ENCODE peak calls at places on chromosome 6, in five cellular contexts. X is IMR-90, V is astrocyte of the spinal cord, A is AG09309, Y is gastrocnemius medialis. J is an unnamed sample.

GRCh38 chr6:41546866-41547798 is 951 bp downstream of the FOXP4 start:
- DNase-seq in X (peak), V (peak), A (no peak), Y (no peak), J (peak)

GRCh38 chr6:31640612-31641011 is 11.8 kb downstream of the BAG6 start:
- DNase-seq in X (no peak), V (no peak), A (no peak), Y (no peak), J (no peak)

GRCh38 chr6:131083687-131084086 is 20.6 kb upstream of the EPB41L2 start:
- DNase-seq in X (peak), V (no peak), A (no peak), Y (no peak), J (no peak)

GRCh38 chr6:134622382-134623173 is 304.7 kb upstream of the SGK1 start:
- DNase-seq in X (peak), V (no peak), A (no peak), Y (no peak), J (no peak)

GRCh38 chr6:88626460-88626859 is 337.0 kb downstream of the RNGTT start:
- DNase-seq in X (peak), V (no peak), A (no peak), Y (no peak), J (peak)

GRCh38 chr6:41706876-41707564 is 28.4 kb downstream of the TFEB start:
- DNase-seq in X (peak), V (peak), A (no peak), Y (peak), J (peak)

GRCh38 chr6:1027109-1027794 is 284.6 kb upstream of the FOXQ1 start:
- DNase-seq in X (peak), V (peak), A (peak), Y (no peak), J (peak)

GRCh38 chr6:14817068-14817467 is 428.8 kb upstream of the JARID2 start:
- DNase-seq in X (no peak), V (no peak), A (no peak), Y (no peak), J (no peak)

GRCh38 chr6:33278392-33278741 is 1.4 kb downstream of the B3GALT4 start:
- DNase-seq in X (no peak), V (no peak), A (no peak), Y (no peak), J (no peak)

GRCh38 chr6:165568326-165568725 is 94.7 kb downstream of the PDE10A start:
- DNase-seq in X (no peak), V (no peak), A (no peak), Y (no peak), J (no peak)

GRCh38 chr6:149925974-149926777 is 3.3 kb upstream of the RAET1G start:
- DNase-seq in X (peak), V (peak), A (peak), Y (peak), J (peak)

GRCh38 chr6:135118142-135118730 is 62.9 kb upstream of the MYB start:
- DNase-seq in X (no peak), V (no peak), A (no peak), Y (no peak), J (no peak)

GRCh38 chr6:31630177-31630934 is 9.8 kb downstream of the PRRC2A start:
- DNase-seq in X (no peak), V (no peak), A (no peak), Y (no peak), J (no peak)

GRCh38 chr6:20632696-20633095 is 98.4 kb downstream of the CDKAL1 start:
- DNase-seq in X (no peak), V (no peak), A (no peak), Y (no peak), J (no peak)

GRCh38 chr6:161079566-161080262 is 88.1 kb downstream of the MAP3K4 start:
- DNase-seq in X (peak), V (peak), A (peak), Y (no peak), J (peak)

GRCh38 chr6:169220068-169220964 is 33.3 kb downstream of the THBS2 start:
- DNase-seq in X (no peak), V (no peak), A (no peak), Y (no peak), J (no peak)

GRCh38 chr6:4672772-4673171 is 103.4 kb upstream of the CDYL start:
- DNase-seq in X (peak), V (no peak), A (peak), Y (no peak), J (peak)

GRCh38 chr6:28648035-28648877 is 122.6 kb downstream of the GPX5 start:
- DNase-seq in X (peak), V (peak), A (peak), Y (no peak), J (peak)

GRCh38 chr6:54998576-54998975 is 152.0 kb downstream of the FAM83B start:
- DNase-seq in X (no peak), V (no peak), A (no peak), Y (no peak), J (no peak)

GRCh38 chr6:153131037-153131981 is at the start of gene RGS17:
- DNase-seq in X (peak), V (peak), A (peak), Y (no peak), J (peak)

GRCh38 chr6:169839029-169839481 is 87.6 kb downstream of the ERMARD start:
- DNase-seq in X (no peak), V (no peak), A (no peak), Y (no peak), J (no peak)

GRCh38 chr6:9095671-9096260 is 660.4 kb upstream of the SLC35B3 start:
- DNase-seq in X (no peak), V (no peak), A (no peak), Y (no peak), J (no peak)

GRCh38 chr6:69581576-69581975 is 215.2 kb downstream of the LMBRD1 start:
- DNase-seq in X (no peak), V (no peak), A (no peak), Y (no peak), J (no peak)

GRCh38 chr6:74333406-74333805 is 637.4 kb downstream of the CD109 start:
- DNase-seq in X (peak), V (peak), A (peak), Y (no peak), J (peak)

GRCh38 chr6:167748046-167748445 is 78.7 kb upstream of the AFDN start:
- DNase-seq in X (no peak), V (no peak), A (no peak), Y (no peak), J (no peak)

GRCh38 chr6:105985098-105985815 is 100.9 kb upstream of the PRDM1 start:
- DNase-seq in X (no peak), V (no peak), A (no peak), Y (no peak), J (peak)

GRCh38 chr6:121426686-121427085 is 8.8 kb upstream of the GJA1 start:
- DNase-seq in X (no peak), V (no peak), A (no peak), Y (no peak), J (no peak)

GRCh38 chr6:119349041-119349340 is 570 bp downstream of the MAN1A1 start:
- DNase-seq in X (no peak), V (no peak), A (no peak), Y (no peak), J (no peak)

GRCh38 chr6:23418095-23418494 is 707.9 kb upstream of the NRSN1 start:
- DNase-seq in X (no peak), V (no peak), A (no peak), Y (no peak), J (no peak)

GRCh38 chr6:163955752-163956151 is 541.2 kb downstream of the QKI start:
- DNase-seq in X (no peak), V (no peak), A (no peak), Y (no peak), J (no peak)

GRCh38 chr6:77715588-77715987 is 62.7 kb downstream of the MEI4 start:
- DNase-seq in X (no peak), V (no peak), A (no peak), Y (no peak), J (no peak)

GRCh38 chr6:112163295-112164257 is 76.2 kb downstream of the FAM229B start:
- DNase-seq in X (peak), V (peak), A (no peak), Y (no peak), J (peak)

GRCh38 chr6:9875605-9876353 is 539.1 kb downstream of the TFAP2A start:
- DNase-seq in X (peak), V (no peak), A (no peak), Y (no peak), J (no peak)

GRCh38 chr6:40358473-40359460 is 228.4 kb downstream of the LRFN2 start:
- DNase-seq in X (no peak), V (no peak), A (no peak), Y (no peak), J (no peak)

GRCh38 chr6:144681334-144681733 is 396.2 kb downstream of the UTRN start:
- DNase-seq in X (no peak), V (no peak), A (no peak), Y (no peak), J (no peak)

GRCh38 chr6:107658920-107659879 is 164.9 kb downstream of the SCML4 start:
- DNase-seq in X (peak), V (peak), A (no peak), Y (no peak), J (peak)
- H3K4me3 ChIP-seq in X (no peak), V (no peak), A (no peak), Y (no peak), J (no peak)

GRCh38 chr6:44113396-44113795 is 13.9 kb downstream of the MRPL14 start:
- DNase-seq in X (no peak), V (no peak), A (no peak), Y (no peak), J (peak)
- TF ChIP-seq CTCF in X (peak), V (peak), A (peak), Y (no peak), J (peak)

GRCh38 chr6:109095821-109096084 is 446 bp downstream of the CEP57L1 start:
- DNase-seq in X (no peak), V (no peak), A (no peak), Y (no peak), J (no peak)

GRCh38 chr6:109093732-109094131 is 914 bp downstream of the SESN1 start:
- DNase-seq in X (peak), V (peak), A (no peak), Y (no peak), J (peak)

GRCh38 chr6:109094351-109095035 is at the start of gene SESN1:
- DNase-seq in X (peak), V (peak), A (peak), Y (peak), J (peak)

GRCh38 chr6:109095036-109095820 is at the start of gene CEP57L1:
- DNase-seq in X (peak), V (peak), A (peak), Y (peak), J (peak)

GRCh38 chr6:109096198-109096597 is 891 bp downstream of the CEP57L1 start:
- DNase-seq in X (no peak), V (no peak), A (no peak), Y (no peak), J (no peak)
- H3K4me3 ChIP-seq in X (peak), V (peak), A (peak), Y (peak), J (peak)

DNA sequence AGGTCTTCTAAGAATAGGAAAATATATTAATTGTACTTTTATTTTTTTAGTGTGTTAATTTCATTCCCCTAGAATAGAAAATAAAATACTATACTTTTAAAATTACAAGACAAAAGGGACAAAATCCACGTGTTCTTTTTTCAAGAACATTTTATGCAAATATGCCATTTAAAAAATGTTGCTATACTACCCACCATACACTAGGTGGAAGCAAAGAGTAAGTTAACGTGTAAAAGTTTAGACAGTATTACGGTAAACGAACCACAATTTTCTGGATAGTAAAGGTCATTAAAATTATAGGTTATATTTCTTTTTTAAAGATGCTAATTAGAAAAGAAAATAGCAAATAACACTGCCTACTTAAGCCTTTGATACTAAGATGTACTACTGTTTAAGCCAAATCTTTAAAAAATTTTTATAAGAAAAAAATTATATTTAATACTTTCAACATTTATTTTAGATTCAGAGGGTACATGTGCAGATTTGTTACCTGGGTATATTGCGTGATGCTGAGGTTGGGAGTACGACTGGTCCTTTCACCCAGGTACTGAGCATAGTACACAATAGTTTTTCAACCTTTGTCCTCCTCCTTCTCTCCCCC is 287.6 kb downstream of the PHF3 start:
- DNase-seq in X (peak), V (peak), A (no peak), Y (no peak), J (peak)
- TF ChIP-seq CTCF in X (peak), V (peak), A (peak), Y (peak), J (peak)

DNA sequence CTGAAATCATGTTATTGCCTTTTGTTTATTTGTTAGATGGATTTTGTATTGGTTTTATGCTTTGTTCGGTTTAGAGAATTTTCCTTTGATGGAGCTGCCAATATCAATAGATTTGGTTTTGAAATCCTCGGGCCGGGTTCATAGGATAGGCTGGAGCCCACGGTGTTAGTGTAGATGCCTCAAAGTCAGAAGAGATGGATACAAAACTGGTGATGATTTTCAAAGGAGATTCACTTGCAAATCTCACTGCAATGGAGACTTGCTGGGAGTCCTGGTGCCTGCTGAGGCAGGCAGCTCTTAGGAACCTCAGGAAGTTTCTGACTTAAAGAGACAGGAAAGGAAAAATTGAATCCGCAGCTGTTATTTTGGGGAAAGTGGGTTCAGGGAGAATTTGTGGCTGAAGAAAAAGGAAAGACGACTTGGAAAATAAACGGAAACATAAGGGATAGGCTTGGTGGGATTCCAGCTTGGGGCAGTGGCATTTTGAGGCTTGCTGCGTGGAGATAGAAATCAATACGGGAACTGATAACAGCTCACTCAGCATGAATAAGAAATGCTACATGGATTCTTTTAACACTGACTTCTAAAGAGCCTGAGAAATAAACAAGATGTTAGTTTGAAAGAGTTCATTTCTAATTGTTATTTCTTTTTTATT is 241.6 kb downstream of the PHACTR1 start:
- DNase-seq in X (no peak), V (peak), A (no peak), Y (no peak), J (peak)
- H3K4me3 ChIP-seq in X (no peak), V (peak), A (peak), Y (peak), J (peak)

GRCh38 chr6:53992522-53992921 is 118.7 kb upstream of the MLIP start:
- DNase-seq in X (no peak), V (no peak), A (no peak), Y (no peak), J (no peak)
- TF ChIP-seq CTCF in X (no peak), V (peak), A (no peak), Y (no peak), J (peak)